ENCODE peak calls at places on chromosomes 3 and 15, in four cellular contexts. J is GM12878, S is HCT116, D is HepG2. F is an unnamed sample.
A peak's percentile ranks its signal among the peaks of the same experiment; 100 is the strongest.

GRCh38 chr3:127114337-127115070 is 78.4 kb upstream of the PRR23E start:
- DNase-seq in J (no peak), S (no peak), D (no peak), F (peak; percentile 75)

GRCh38 chr3:138349926-138350665 is 1.7 kb downstream of the MRAS start:
- DNase-seq in J (no peak), S (no peak), D (peak; percentile 43), F (no peak)

GRCh38 chr3:126127452-126127851 is 43.5 kb upstream of the SLC41A3 start:
- DNase-seq in J (no peak), S (no peak), D (no peak), F (no peak)

GRCh38 chr3:116299646-116300081 is 145.6 kb downstream of the LSAMP start:
- DNase-seq in J (peak; percentile 31), S (no peak), D (no peak), F (peak; percentile 12)

GRCh38 chr15:82298520-82298919 is 35.9 kb downstream of the SAXO2 start:
- DNase-seq in J (no peak), S (no peak), D (no peak), F (no peak)

GRCh38 chr3:31733234-31733667 is 200.5 kb downstream of the STT3B start:
- DNase-seq in J (no peak), S (no peak), D (no peak), F (peak; percentile 25)

GRCh38 chr3:122691195-122691594 is 10.6 kb downstream of the PARP14 start:
- DNase-seq in J (peak; percentile 49), S (no peak), D (peak; percentile 80), F (no peak)

GRCh38 chr3:133404925-133405324 is 5.1 kb downstream of the BFSP2 start:
- DNase-seq in J (no peak), S (no peak), D (no peak), F (no peak)

GRCh38 chr3:172260381-172260780 is 187.9 kb downstream of the GHSR start:
- DNase-seq in J (no peak), S (no peak), D (no peak), F (no peak)

GRCh38 chr3:179452166-179452544 is 885 bp upstream of the GNB4 start:
- DNase-seq in J (no peak), S (no peak), D (no peak), F (no peak)

GRCh38 chr15:75362642-75363249 is 5.7 kb downstream of the MAN2C1 start:
- DNase-seq in J (no peak), S (no peak), D (no peak), F (no peak)

GRCh38 chr3:188687389-188687788 is 484.4 kb upstream of the TPRG1 start:
- DNase-seq in J (no peak), S (no peak), D (no peak), F (no peak)

GRCh38 chr3:159911011-159911663 is 77.5 kb upstream of the IL12A start:
- DNase-seq in J (no peak), S (no peak), D (no peak), F (no peak)

GRCh38 chr3:194572944-194573491 is 60.2 kb downstream of the TMEM44 start:
- DNase-seq in J (no peak), S (no peak), D (no peak), F (no peak)

GRCh38 chr3:169387751-169388696 is 275.5 kb downstream of the MECOM start:
- DNase-seq in J (no peak), S (no peak), D (peak; percentile 20), F (no peak)

GRCh38 chr3:104198136-104198535 is 1168.6 kb upstream of the ALCAM start:
- DNase-seq in J (no peak), S (no peak), D (no peak), F (no peak)

GRCh38 chr15:87743557-87743956 is 513.0 kb downstream of the NTRK3 start:
- DNase-seq in J (no peak), S (no peak), D (no peak), F (no peak)

GRCh38 chr3:126895178-126896066 is 87.5 kb upstream of the PLXNA1 start:
- DNase-seq in J (no peak), S (no peak), D (no peak), F (no peak)

GRCh38 chr15:77419050-77419835 is 661 bp downstream of the PEAK1 start:
- DNase-seq in J (no peak), S (no peak), D (no peak), F (peak; percentile 80)

GRCh38 chr15:66196565-66196964 is 57.0 kb downstream of the MEGF11 start:
- DNase-seq in J (no peak), S (peak; percentile 12), D (no peak), F (no peak)

GRCh38 chr15:40936709-40937666 is 7.8 kb downstream of the DLL4 start:
- DNase-seq in J (no peak), S (no peak), D (peak; percentile 50), F (no peak)

GRCh38 chr3:2300938-2301337 is 202.3 kb downstream of the CNTN4 start:
- DNase-seq in J (no peak), S (no peak), D (no peak), F (peak; percentile 44)

GRCh38 chr15:97728791-97729190 is 231.7 kb upstream of the ARRDC4 start:
- DNase-seq in J (no peak), S (no peak), D (no peak), F (no peak)

GRCh38 chr15:97729270-97729669 is 231.2 kb upstream of the ARRDC4 start:
- DNase-seq in J (no peak), S (no peak), D (no peak), F (no peak)

DNA sequence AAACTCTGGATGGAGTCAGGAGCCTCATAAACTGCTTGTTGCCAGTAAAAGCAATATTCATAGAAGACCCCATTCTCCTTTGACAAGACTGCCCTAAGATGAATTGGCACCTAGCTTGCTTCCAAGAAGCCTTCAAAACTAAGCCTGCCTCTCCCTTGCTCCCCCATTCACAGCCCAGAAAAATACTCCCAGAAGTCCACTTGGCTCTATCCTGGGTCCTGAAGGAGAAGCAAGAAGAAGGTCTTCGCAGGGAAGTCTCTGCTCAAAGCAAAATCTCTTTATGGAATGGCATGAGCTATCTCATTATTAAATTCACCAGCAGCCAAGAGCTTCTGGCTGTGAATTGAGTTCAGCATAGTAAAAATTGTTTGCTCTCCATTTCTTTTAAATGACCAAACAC is 230.2 kb upstream of the ARRDC4 start:
- DNase-seq in J (no peak), S (no peak), D (no peak), F (no peak)
- TF ChIP-seq REST in J (no peak), S (no peak), D (no peak), F (peak; percentile 84)

GRCh38 chr15:68614621-68615035 is 35.8 kb downstream of the CORO2B start:
- DNase-seq in J (no peak), S (no peak), D (no peak), F (no peak)
- TF ChIP-seq YY1 in J (no peak), S (no peak), D (no peak), F (no peak)

GRCh38 chr3:9914011-9914410 is 2.9 kb upstream of the IL17RC start:
- DNase-seq in J (no peak), S (no peak), D (no peak), F (peak; percentile 45)
- TF ChIP-seq REST in J (no peak), S (no peak), D (no peak), F (no peak)

GRCh38 chr15:57866149-57866736 is 159.7 kb downstream of the POLR2M start:
- DNase-seq in J (no peak), S (peak; percentile 52), D (peak; percentile 56), F (peak; percentile 42)
- TF ChIP-seq YY1 in J (peak; percentile 60), S (peak; percentile 27), D (no peak), F (no peak)

GRCh38 chr15:71149645-71150557 is 34.6 kb downstream of the THSD4 start:
- DNase-seq in J (no peak), S (no peak), D (no peak), F (no peak)
- TF ChIP-seq REST in J (no peak), S (no peak), D (no peak), F (no peak)

GRCh38 chr3:98788651-98789050 is 25.5 kb downstream of the ST3GAL6 start:
- DNase-seq in J (no peak), S (no peak), D (no peak), F (peak; percentile 49)
- TF ChIP-seq YY1 in J (no peak), S (no peak), D (no peak), F (no peak)

GRCh38 chr3:124168271-124168670 is 176.3 kb upstream of the ROPN1 start:
- DNase-seq in J (no peak), S (no peak), D (no peak), F (no peak)

GRCh38 chr3:124161453-124161852 is 169.5 kb upstream of the ROPN1 start:
- DNase-seq in J (no peak), S (no peak), D (no peak), F (no peak)

GRCh38 chr3:124158174-124158812 is 166.4 kb upstream of the ROPN1 start:
- DNase-seq in J (no peak), S (no peak), D (no peak), F (peak; percentile 67)

GRCh38 chr3:124157748-124158147 is 165.8 kb upstream of the ROPN1 start:
- DNase-seq in J (no peak), S (no peak), D (no peak), F (no peak)

GRCh38 chr3:124163689-124164088 is 171.8 kb upstream of the ROPN1 start:
- DNase-seq in J (no peak), S (no peak), D (peak; percentile 21), F (no peak)
- TF ChIP-seq REST in J (no peak), S (no peak), D (no peak), F (no peak)

GRCh38 chr15:64950888-64951287 is 38.8 kb downstream of the SPG21 start:
- DNase-seq in J (no peak), S (no peak), D (no peak), F (no peak)
- TF ChIP-seq YY1 in J (no peak), S (no peak), D (no peak), F (no peak)